ENCODE peak calls at places on chromosomes 2 and 18, in five cellular contexts. One of them, this sample, is unnamed.
A peak's percentile ranks its signal among the peaks of the same experiment; 100 is the strongest.

GRCh38 chr2:45743531-45744391 is 92.3 kb downstream of the PRKCE start:
- DNase-seq in endothelial cell: no peak
- DNase-seq in CD8-positive, alpha-beta T cell: no peak
- DNase-seq in tibial artery: peak; percentile 49
- DNase-seq in AG04450: peak; percentile 63
- DNase-seq in this sample: no peak

GRCh38 chr2:217983276-217984233 is 19.2 kb downstream of the TNS1 start:
- DNase-seq in endothelial cell: no peak
- DNase-seq in CD8-positive, alpha-beta T cell: no peak
- DNase-seq in tibial artery: no peak
- DNase-seq in AG04450: no peak
- DNase-seq in this sample: no peak

GRCh38 chr2:137000790-137001189 is 235.4 kb downstream of the THSD7B start:
- DNase-seq in endothelial cell: no peak
- DNase-seq in CD8-positive, alpha-beta T cell: no peak
- DNase-seq in tibial artery: no peak
- DNase-seq in AG04450: no peak
- DNase-seq in this sample: no peak

GRCh38 chr2:88054300-88055048 is 1.1 kb downstream of the KRCC1 start:
- DNase-seq in endothelial cell: no peak
- DNase-seq in CD8-positive, alpha-beta T cell: no peak
- DNase-seq in tibial artery: no peak
- DNase-seq in AG04450: no peak
- DNase-seq in this sample: no peak

GRCh38 chr2:204255469-204255868 is 289.8 kb upstream of the PARD3B start:
- DNase-seq in endothelial cell: no peak
- DNase-seq in CD8-positive, alpha-beta T cell: no peak
- DNase-seq in tibial artery: no peak
- DNase-seq in AG04450: no peak
- DNase-seq in this sample: no peak

GRCh38 chr2:237745250-237745613 is 53.3 kb upstream of the RBM44 start:
- DNase-seq in endothelial cell: no peak
- DNase-seq in CD8-positive, alpha-beta T cell: no peak
- DNase-seq in tibial artery: no peak
- DNase-seq in AG04450: no peak
- DNase-seq in this sample: no peak

GRCh38 chr2:168652997-168653906 is 149.2 kb upstream of the NOSTRIN start:
- DNase-seq in endothelial cell: no peak
- DNase-seq in CD8-positive, alpha-beta T cell: no peak
- DNase-seq in tibial artery: no peak
- DNase-seq in AG04450: no peak
- DNase-seq in this sample: no peak

GRCh38 chr2:71706121-71706520 is 252.8 kb downstream of the DYSF start:
- DNase-seq in endothelial cell: no peak
- DNase-seq in CD8-positive, alpha-beta T cell: no peak
- DNase-seq in tibial artery: no peak
- DNase-seq in AG04450: no peak
- DNase-seq in this sample: no peak

GRCh38 chr2:50849205-50849604 is 182.7 kb downstream of the NRXN1 start:
- DNase-seq in endothelial cell: no peak
- DNase-seq in CD8-positive, alpha-beta T cell: no peak
- DNase-seq in tibial artery: no peak
- DNase-seq in AG04450: no peak
- DNase-seq in this sample: no peak

GRCh38 chr2:64562148-64562784 is 38.1 kb downstream of the AFTPH start:
- DNase-seq in endothelial cell: no peak
- DNase-seq in CD8-positive, alpha-beta T cell: no peak
- DNase-seq in tibial artery: no peak
- DNase-seq in AG04450: no peak
- DNase-seq in this sample: no peak

GRCh38 chr2:125227843-125228392 is 1202.8 kb downstream of the CNTNAP5 start:
- DNase-seq in endothelial cell: no peak
- DNase-seq in CD8-positive, alpha-beta T cell: no peak
- DNase-seq in tibial artery: no peak
- DNase-seq in AG04450: no peak
- DNase-seq in this sample: no peak
- TF ChIP-seq CTCF in endothelial cell: peak; percentile 33
- TF ChIP-seq CTCF in CD8-positive, alpha-beta T cell: no peak
- TF ChIP-seq CTCF in tibial artery: no peak
- TF ChIP-seq CTCF in AG04450: peak; percentile 25
- TF ChIP-seq CTCF in this sample: no peak

GRCh38 chr2:148257276-148257675 is 236.4 kb downstream of the MBD5 start:
- DNase-seq in endothelial cell: no peak
- DNase-seq in CD8-positive, alpha-beta T cell: no peak
- DNase-seq in tibial artery: no peak
- DNase-seq in AG04450: no peak
- DNase-seq in this sample: no peak
- TF ChIP-seq CTCF in endothelial cell: no peak
- TF ChIP-seq CTCF in CD8-positive, alpha-beta T cell: no peak
- TF ChIP-seq CTCF in tibial artery: no peak
- TF ChIP-seq CTCF in AG04450: no peak
- TF ChIP-seq CTCF in this sample: no peak

DNA sequence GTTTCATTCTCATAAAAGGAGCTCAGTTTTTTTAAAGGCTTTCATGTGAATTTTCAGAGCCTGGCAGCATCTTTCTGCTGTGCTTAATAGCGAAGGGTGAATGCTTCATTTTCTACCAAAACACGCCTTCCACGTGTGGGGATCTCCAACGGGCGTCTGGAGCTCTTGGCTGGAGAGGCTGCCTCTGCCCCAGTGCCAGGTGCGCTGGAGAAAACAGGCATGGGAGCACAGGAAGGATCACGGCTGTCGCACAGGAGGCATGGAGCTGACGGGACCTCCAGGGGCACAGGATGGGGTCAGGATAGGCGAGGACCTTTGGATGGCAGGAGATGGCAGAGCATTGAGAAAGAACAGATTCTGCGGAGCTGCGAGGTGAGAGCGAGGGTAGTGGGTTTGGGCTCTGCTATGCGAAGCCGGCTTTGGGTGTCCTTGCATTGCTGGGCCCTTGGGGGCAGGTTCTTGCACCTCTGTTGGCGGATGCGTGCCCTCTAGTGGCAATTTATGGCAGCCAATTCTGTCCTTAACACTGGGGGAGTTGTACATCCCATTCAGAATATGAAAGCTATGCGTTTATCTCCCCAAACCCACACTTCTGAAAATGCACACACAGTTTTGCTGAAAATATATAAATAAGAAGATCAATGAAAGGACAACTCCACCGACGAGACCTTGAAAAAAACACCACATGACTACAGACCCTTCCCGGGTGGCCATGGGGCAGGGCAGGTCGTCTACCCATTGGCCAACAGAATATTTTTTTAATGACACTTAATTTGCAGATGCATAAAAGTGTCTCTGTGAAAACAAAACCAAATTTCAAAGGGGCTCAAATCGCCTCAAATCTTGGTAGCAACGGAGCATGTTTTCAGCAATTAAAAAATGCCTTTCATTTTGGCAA is 90.4 kb upstream of the SLC35G4 start:
- DNase-seq in endothelial cell: peak; percentile 72
- DNase-seq in CD8-positive, alpha-beta T cell: no peak
- DNase-seq in tibial artery: no peak
- DNase-seq in AG04450: peak; percentile 20
- DNase-seq in this sample: peak; percentile 79
- TF ChIP-seq CTCF in endothelial cell: peak; percentile 64
- TF ChIP-seq CTCF in CD8-positive, alpha-beta T cell: no peak
- TF ChIP-seq CTCF in tibial artery: peak; percentile 9
- TF ChIP-seq CTCF in AG04450: peak; percentile 73
- TF ChIP-seq CTCF in this sample: peak; percentile 94

GRCh38 chr2:122300758-122301157 is 545.3 kb downstream of the TSN start:
- DNase-seq in endothelial cell: no peak
- DNase-seq in CD8-positive, alpha-beta T cell: no peak
- DNase-seq in tibial artery: no peak
- DNase-seq in AG04450: no peak
- DNase-seq in this sample: no peak
- TF ChIP-seq CTCF in endothelial cell: no peak
- TF ChIP-seq CTCF in CD8-positive, alpha-beta T cell: no peak
- TF ChIP-seq CTCF in tibial artery: no peak
- TF ChIP-seq CTCF in AG04450: no peak
- TF ChIP-seq CTCF in this sample: no peak

DNA sequence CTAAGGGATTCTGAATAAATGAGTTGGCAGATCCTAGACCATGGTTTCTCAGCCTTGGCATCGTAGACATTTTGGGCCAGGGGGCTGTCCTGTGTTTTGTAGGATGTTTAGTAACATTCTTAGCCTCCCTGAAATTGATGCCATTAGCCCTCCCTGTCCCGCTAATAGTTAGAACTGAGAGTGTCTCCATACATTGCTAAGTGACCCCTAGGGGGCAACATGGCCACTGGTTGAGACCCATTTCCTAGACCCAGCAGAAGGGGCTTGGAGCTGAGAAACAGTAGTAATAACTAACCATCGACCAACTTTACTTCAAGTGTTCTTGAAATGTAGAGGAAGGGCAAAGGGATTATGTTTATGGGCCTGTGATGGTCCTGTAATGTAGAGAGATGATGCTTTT is 40.8 kb downstream of the KCMF1 start:
- DNase-seq in endothelial cell: peak; percentile 10
- DNase-seq in CD8-positive, alpha-beta T cell: no peak
- DNase-seq in tibial artery: no peak
- DNase-seq in AG04450: no peak
- DNase-seq in this sample: no peak
- TF ChIP-seq CTCF in endothelial cell: no peak
- TF ChIP-seq CTCF in CD8-positive, alpha-beta T cell: no peak
- TF ChIP-seq CTCF in tibial artery: no peak
- TF ChIP-seq CTCF in AG04450: no peak
- TF ChIP-seq CTCF in this sample: peak; percentile 33

DNA sequence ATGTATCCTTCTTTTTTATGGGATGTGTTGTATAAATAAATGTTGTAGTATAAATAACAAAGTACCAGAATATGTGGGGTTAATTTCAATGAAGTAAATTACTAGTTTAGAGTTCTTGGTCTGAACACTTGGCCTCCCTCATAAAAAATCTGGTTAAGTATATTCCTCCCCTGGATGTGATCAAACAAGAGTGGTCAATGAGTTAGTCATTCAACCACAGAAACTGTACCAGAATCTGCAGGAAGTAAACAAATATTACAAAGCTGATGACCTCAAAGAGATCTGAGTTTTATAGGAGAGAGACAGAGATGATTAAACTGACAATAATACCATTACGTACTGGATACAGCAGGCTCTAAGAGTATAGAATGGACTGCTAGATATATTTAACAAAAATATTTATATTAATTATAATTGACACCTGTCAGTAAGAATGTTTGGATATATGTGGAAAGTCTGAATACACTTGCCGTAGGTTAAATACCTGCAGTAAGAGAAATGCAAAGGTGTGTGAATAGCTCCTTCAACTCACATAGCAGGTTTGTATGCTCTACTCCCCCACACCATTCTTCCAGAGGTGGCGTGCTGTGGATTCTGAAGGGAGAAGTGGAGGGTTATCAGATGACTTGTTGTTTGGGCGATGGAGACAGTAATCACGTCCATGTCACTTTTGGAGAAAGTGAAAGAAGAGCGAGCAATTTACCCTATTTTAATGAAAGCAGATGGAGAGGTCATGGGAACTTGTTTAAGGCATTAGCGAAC is 108.3 kb upstream of the LRATD1 start:
- DNase-seq in endothelial cell: no peak
- DNase-seq in CD8-positive, alpha-beta T cell: no peak
- DNase-seq in tibial artery: no peak
- DNase-seq in AG04450: peak; percentile 61
- DNase-seq in this sample: no peak
- TF ChIP-seq CTCF in endothelial cell: no peak
- TF ChIP-seq CTCF in CD8-positive, alpha-beta T cell: no peak
- TF ChIP-seq CTCF in tibial artery: no peak
- TF ChIP-seq CTCF in AG04450: no peak
- TF ChIP-seq CTCF in this sample: no peak